ENCODE peak calls at places on chromosome 4, in seven cellular contexts. I, Y, B, J, W, K and F are unnamed samples.

GRCh38 chr4:76090241-76090691 is 15.8 kb downstream of the ART3 start:
- DNase-seq in I (no peak), Y (peak), B (peak), J (no peak), W (no peak), K (peak), F (peak)

GRCh38 chr4:27000820-27001219 is 140.2 kb downstream of the STIM2 start:
- DNase-seq in I (no peak), Y (no peak), B (no peak), J (no peak), W (no peak), K (no peak), F (peak)

GRCh38 chr4:11635336-11635735 is 206.6 kb upstream of the HS3ST1 start:
- DNase-seq in I (peak), Y (no peak), B (no peak), J (no peak), W (no peak), K (no peak), F (no peak)

GRCh38 chr4:162061214-162061613 is 102.6 kb downstream of the FSTL5 start:
- DNase-seq in I (peak), Y (no peak), B (no peak), J (no peak), W (peak), K (no peak), F (no peak)

GRCh38 chr4:6898763-6899162 is 10.9 kb upstream of the TBC1D14 start:
- DNase-seq in I (no peak), Y (no peak), B (no peak), J (no peak), W (no peak), K (no peak), F (no peak)

GRCh38 chr4:94739741-94740140 is 18.0 kb upstream of the BMPR1B start:
- DNase-seq in I (no peak), Y (no peak), B (no peak), J (no peak), W (no peak), K (no peak), F (no peak)

GRCh38 chr4:184287697-184288255 is 70.1 kb upstream of the ENPP6 start:
- DNase-seq in I (no peak), Y (no peak), B (no peak), J (no peak), W (no peak), K (peak), F (peak)

GRCh38 chr4:28558871-28559270 is 1698.2 kb downstream of the STIM2 start:
- DNase-seq in I (no peak), Y (no peak), B (no peak), J (no peak), W (no peak), K (no peak), F (no peak)

GRCh38 chr4:47562297-47562696 is 77.2 kb downstream of the ATP10D start:
- DNase-seq in I (no peak), Y (no peak), B (no peak), J (no peak), W (no peak), K (no peak), F (no peak)

GRCh38 chr4:102779204-102779603 is 18.4 kb upstream of the MANBA start:
- DNase-seq in I (no peak), Y (no peak), B (no peak), J (no peak), W (no peak), K (no peak), F (no peak)

GRCh38 chr4:183563874-183564273 is 59.0 kb downstream of the ING2 start:
- DNase-seq in I (no peak), Y (no peak), B (no peak), J (no peak), W (no peak), K (no peak), F (no peak)

GRCh38 chr4:128463006-128463405 is 175.4 kb upstream of the PGRMC2 start:
- DNase-seq in I (no peak), Y (no peak), B (no peak), J (no peak), W (no peak), K (no peak), F (no peak)

GRCh38 chr4:165326831-165327210 is 648 bp upstream of the MSMO1 start:
- DNase-seq in I (no peak), Y (peak), B (peak), J (no peak), W (no peak), K (peak), F (peak)

GRCh38 chr4:72107456-72107855 is 75.7 kb downstream of the NPFFR2 start:
- DNase-seq in I (no peak), Y (no peak), B (no peak), J (no peak), W (no peak), K (no peak), F (no peak)

GRCh38 chr4:21656832-21657231 is 291.7 kb downstream of the KCNIP4 start:
- DNase-seq in I (peak), Y (no peak), B (no peak), J (no peak), W (peak), K (peak), F (no peak)

GRCh38 chr4:168666531-168666930 is 169.7 kb downstream of the PALLD start:
- DNase-seq in I (no peak), Y (no peak), B (no peak), J (no peak), W (no peak), K (no peak), F (no peak)

GRCh38 chr4:150582101-150582565 is at the start of gene MAB21L2:
- DNase-seq in I (no peak), Y (no peak), B (peak), J (no peak), W (no peak), K (no peak), F (no peak)

GRCh38 chr4:105129286-105129685 is 17.4 kb upstream of the TET2 start:
- DNase-seq in I (no peak), Y (no peak), B (no peak), J (no peak), W (no peak), K (no peak), F (no peak)

GRCh38 chr4:144703494-144703893 is 57.5 kb downstream of the HHIP start:
- DNase-seq in I (no peak), Y (no peak), B (no peak), J (no peak), W (no peak), K (no peak), F (no peak)

GRCh38 chr4:180860136-180860720 is 1383.0 kb upstream of the TENM3 start:
- DNase-seq in I (no peak), Y (no peak), B (no peak), J (no peak), W (no peak), K (no peak), F (no peak)

GRCh38 chr4:168881754-168882153 is 128.3 kb downstream of the CBR4 start:
- DNase-seq in I (no peak), Y (no peak), B (no peak), J (no peak), W (no peak), K (no peak), F (no peak)

GRCh38 chr4:173528378-173529321 is 1.4 kb downstream of the HAND2 start:
- DNase-seq in I (no peak), Y (peak), B (peak), J (no peak), W (no peak), K (no peak), F (no peak)

GRCh38 chr4:95660719-95661118 is 111.9 kb upstream of the UNC5C start:
- DNase-seq in I (no peak), Y (no peak), B (no peak), J (no peak), W (no peak), K (no peak), F (no peak)

GRCh38 chr4:113943863-113944262 is 35.6 kb downstream of the ARSJ start:
- DNase-seq in I (no peak), Y (no peak), B (no peak), J (no peak), W (no peak), K (no peak), F (no peak)

GRCh38 chr4:173343832-173344397 is 9.8 kb upstream of the HMGB2 start:
- DNase-seq in I (no peak), Y (no peak), B (no peak), J (no peak), W (no peak), K (no peak), F (no peak)

GRCh38 chr4:66357316-66357715 is 687.0 kb upstream of the EPHA5 start:
- DNase-seq in I (no peak), Y (no peak), B (no peak), J (no peak), W (no peak), K (no peak), F (peak)

GRCh38 chr4:1201851-1202525 is 29.6 kb upstream of the SPON2 start:
- DNase-seq in I (no peak), Y (no peak), B (peak), J (peak), W (no peak), K (no peak), F (no peak)
- TF ChIP-seq JUND in I (no peak), Y (no peak), B (no peak), J (no peak), W (no peak), K (no peak), F (no peak)

DNA sequence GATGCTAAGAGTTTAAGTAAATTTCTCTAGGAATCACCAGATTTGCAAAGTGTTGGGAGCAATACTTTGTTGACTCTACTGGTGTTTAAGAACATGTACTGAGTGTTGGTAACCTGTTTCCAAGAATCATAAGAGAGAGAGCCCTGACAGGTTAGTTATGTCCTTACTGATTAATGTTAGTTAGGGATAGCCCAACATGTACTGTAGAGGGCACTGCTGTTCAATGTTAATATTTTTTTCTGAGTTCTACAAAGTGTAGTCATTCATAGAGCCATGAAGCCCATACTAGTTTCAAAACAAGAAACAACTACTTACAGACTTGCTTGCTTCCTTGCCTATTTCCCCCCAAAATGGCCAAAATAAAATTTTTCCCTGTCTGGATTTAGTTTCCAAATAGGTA is 11.9 kb downstream of the TMPRSS11D start:
- DNase-seq in I (peak), Y (no peak), B (peak), J (no peak), W (no peak), K (peak), F (peak)
- TF ChIP-seq JUND in I (no peak), Y (no peak), B (no peak), J (no peak), W (no peak), K (no peak), F (no peak)

GRCh38 chr4:106264331-106264728 is 51.7 kb downstream of the TBCK start:
- DNase-seq in I (no peak), Y (peak), B (no peak), J (no peak), W (no peak), K (peak), F (no peak)

GRCh38 chr4:106266201-106266600 is 49.8 kb downstream of the TBCK start:
- DNase-seq in I (peak), Y (peak), B (peak), J (peak), W (no peak), K (peak), F (peak)

GRCh38 chr4:106261980-106262379 is 54.0 kb downstream of the TBCK start:
- DNase-seq in I (no peak), Y (no peak), B (no peak), J (no peak), W (no peak), K (no peak), F (no peak)

GRCh38 chr4:106268731-106269272 is 47.2 kb downstream of the TBCK start:
- DNase-seq in I (no peak), Y (no peak), B (no peak), J (no peak), W (no peak), K (no peak), F (no peak)

DNA sequence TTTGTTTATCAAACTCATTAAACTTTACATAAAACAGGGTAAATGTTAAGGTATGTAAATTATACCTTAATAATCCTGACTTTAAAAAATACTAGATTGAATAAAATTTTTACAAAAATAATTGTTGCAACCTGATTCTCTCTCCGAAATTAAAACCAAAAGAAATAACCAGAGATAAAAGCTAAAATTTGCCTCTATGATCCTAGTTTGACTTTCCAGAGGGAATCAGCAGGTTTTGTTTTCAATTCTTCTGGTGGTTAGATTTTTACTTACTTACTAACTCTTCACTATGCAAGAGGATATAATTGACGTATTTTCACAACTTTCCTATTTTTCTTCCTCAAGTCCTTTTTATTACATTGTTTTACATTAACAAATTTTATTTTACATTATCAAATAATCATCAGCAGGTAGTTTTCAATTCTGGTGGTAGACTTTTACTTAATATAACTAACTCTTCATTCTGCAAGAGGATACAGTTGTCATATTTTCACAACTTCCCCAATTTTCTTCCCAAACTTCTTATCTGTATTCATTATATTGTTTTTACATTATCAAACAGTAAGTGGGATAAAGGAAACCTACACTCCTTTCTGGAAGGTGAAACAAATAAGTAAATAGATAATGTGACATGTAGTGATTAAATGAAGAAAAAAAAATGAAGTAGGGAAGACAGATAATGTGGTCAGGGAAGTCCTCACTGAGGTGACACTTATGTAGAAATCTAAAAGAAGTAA is 52.2 kb downstream of the TBCK start:
- DNase-seq in I (no peak), Y (no peak), B (no peak), J (no peak), W (no peak), K (no peak), F (no peak)
- TF ChIP-seq JUND in I (no peak), Y (no peak), B (no peak), J (no peak), W (no peak), K (no peak), F (no peak)

GRCh38 chr4:4673070-4673469 is 131.2 kb upstream of the STX18 start:
- DNase-seq in I (peak), Y (peak), B (peak), J (no peak), W (peak), K (no peak), F (peak)
- TF ChIP-seq JUND in I (no peak), Y (no peak), B (no peak), J (no peak), W (no peak), K (no peak), F (no peak)

GRCh38 chr4:147542229-147542990 is 61.5 kb downstream of the EDNRA start:
- DNase-seq in I (no peak), Y (no peak), B (no peak), J (no peak), W (no peak), K (no peak), F (no peak)

GRCh38 chr4:147548251-147548650 is 67.4 kb downstream of the EDNRA start:
- DNase-seq in I (no peak), Y (no peak), B (no peak), J (no peak), W (no peak), K (no peak), F (no peak)

GRCh38 chr4:147543039-147543438 is 62.1 kb downstream of the EDNRA start:
- DNase-seq in I (no peak), Y (no peak), B (no peak), J (no peak), W (no peak), K (no peak), F (no peak)

GRCh38 chr4:147547314-147548056 is 66.6 kb downstream of the EDNRA start:
- DNase-seq in I (no peak), Y (no peak), B (no peak), J (no peak), W (no peak), K (peak), F (no peak)

GRCh38 chr4:147546341-147546740 is 65.4 kb downstream of the EDNRA start:
- DNase-seq in I (no peak), Y (no peak), B (no peak), J (no peak), W (no peak), K (no peak), F (no peak)
- TF ChIP-seq JUND in I (no peak), Y (no peak), B (no peak), J (no peak), W (no peak), K (no peak), F (no peak)

DNA sequence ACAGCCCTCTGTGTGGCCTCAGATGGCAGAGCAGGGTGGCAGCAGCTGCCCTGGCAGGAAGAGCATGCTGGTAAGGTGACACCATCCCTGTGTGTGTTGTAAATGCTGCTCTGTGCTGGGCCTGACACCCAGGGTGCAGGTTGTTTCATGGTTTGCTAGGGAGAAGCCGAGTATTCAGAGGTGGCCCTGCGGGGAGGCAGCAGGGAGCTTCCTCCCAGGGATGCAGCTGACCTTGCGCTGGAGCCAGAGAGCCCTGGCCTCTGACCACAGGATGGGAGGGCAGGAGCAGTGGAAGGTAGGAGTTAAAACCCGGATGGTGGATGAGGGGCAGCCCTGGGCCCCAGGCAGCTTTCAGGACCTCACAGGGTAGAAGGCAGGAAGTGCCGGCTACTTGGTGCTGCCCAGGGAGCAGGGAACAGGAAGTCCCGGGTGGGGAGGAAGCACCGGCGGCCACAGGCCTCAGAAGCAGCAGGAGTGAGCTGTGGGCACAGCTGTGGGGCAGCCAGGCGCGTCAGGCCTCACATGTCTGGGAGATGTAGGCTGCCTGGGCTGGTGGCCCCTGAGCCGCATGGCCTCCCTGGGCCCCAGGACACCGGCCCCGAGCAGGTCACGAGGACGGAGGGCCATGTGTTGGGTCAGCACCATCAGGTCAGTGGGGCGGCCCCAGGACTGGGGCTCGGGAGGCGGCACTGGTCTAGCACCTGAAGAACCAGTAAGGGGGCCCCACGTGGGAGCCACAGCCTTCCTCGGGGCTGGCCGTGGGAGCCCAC is 19.1 kb downstream of the SH3BP2 start:
- DNase-seq in I (peak), Y (no peak), B (peak), J (peak), W (no peak), K (peak), F (peak)
- TF ChIP-seq JUND in I (no peak), Y (no peak), B (no peak), J (no peak), W (no peak), K (no peak), F (no peak)

GRCh38 chr4:41428205-41428940 is 109.6 kb upstream of the LIMCH1 start:
- DNase-seq in I (no peak), Y (no peak), B (no peak), J (no peak), W (no peak), K (no peak), F (no peak)

GRCh38 chr4:41427306-41427882 is 110.6 kb upstream of the LIMCH1 start:
- DNase-seq in I (no peak), Y (no peak), B (no peak), J (no peak), W (no peak), K (no peak), F (no peak)

GRCh38 chr4:41420576-41420975 is 117.4 kb upstream of the LIMCH1 start:
- DNase-seq in I (no peak), Y (no peak), B (no peak), J (no peak), W (no peak), K (no peak), F (no peak)

GRCh38 chr4:41426523-41426922 is 111.4 kb upstream of the LIMCH1 start:
- DNase-seq in I (no peak), Y (no peak), B (no peak), J (no peak), W (no peak), K (no peak), F (no peak)

DNA sequence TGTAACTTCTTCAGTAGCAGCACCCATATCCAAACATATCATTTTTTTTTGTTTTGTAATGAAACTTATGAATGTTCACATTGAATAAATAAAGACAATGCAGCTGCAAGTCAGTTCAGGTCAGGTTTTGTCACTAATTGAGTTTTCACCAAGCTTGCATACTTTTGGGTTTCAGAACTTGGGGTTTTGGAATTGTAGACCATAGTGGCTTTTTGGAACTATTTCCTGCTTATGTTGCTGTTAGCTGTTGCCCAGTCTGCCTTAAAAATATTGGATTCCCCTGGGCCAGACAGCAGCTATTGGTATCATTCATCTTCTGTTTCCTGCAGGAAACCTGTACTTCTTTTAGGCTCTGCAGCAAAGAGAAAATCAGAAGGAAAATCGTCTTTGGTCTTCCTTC is 113.4 kb upstream of the LIMCH1 start:
- DNase-seq in I (no peak), Y (no peak), B (no peak), J (no peak), W (no peak), K (no peak), F (no peak)
- TF ChIP-seq JUND in I (no peak), Y (no peak), B (no peak), J (no peak), W (no peak), K (no peak), F (no peak)

GRCh38 chr4:22850630-22851029 is 157.9 kb downstream of the GBA3 start:
- DNase-seq in I (no peak), Y (no peak), B (no peak), J (no peak), W (no peak), K (no peak), F (no peak)

GRCh38 chr4:22848332-22848731 is 155.6 kb downstream of the GBA3 start:
- DNase-seq in I (no peak), Y (no peak), B (no peak), J (no peak), W (no peak), K (no peak), F (no peak)

DNA sequence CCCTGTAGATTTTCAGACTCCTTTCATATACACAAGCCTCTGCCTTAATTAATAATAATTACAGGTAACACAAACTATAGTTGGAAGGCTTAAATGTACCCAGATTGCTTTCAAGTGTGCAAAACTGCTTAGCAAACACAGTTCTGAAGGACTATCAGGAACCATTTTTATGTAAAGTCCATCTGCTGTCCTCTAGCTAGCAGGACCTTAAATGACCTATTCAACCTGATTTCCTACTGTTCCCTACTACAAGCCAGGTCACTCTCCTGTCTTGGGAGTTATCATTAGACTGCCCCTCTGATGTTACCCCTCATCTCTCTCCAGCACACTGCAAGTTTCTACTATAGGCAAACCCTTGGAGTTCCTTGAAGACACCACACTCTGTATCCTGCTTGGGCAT is 157.3 kb downstream of the GBA3 start:
- DNase-seq in I (no peak), Y (no peak), B (no peak), J (no peak), W (no peak), K (no peak), F (no peak)
- TF ChIP-seq JUND in I (no peak), Y (no peak), B (no peak), J (no peak), W (no peak), K (no peak), F (no peak)

GRCh38 chr4:55727746-55728145 is 91.6 kb upstream of the NMU start:
- DNase-seq in I (no peak), Y (no peak), B (no peak), J (no peak), W (no peak), K (no peak), F (peak)
- TF ChIP-seq JUND in I (no peak), Y (no peak), B (no peak), J (no peak), W (no peak), K (no peak), F (no peak)